ENCODE peak calls at places on chromosomes 7 and 10, in four cellular contexts. L is WTC11, D is GM12878, E is K562. P is an unnamed sample.

GRCh38 chr7:34109936-34110626 is 204.7 kb downstream of the BMPER start:
- DNase-seq in D (no peak), L (no peak), E (no peak), P (no peak)

GRCh38 chr10:64486149-64486548 is 964.9 kb downstream of the REEP3 start:
- DNase-seq in L (no peak), E (no peak), D (no peak), P (no peak)

GRCh38 chr7:2626498-2627117 is 5.2 kb upstream of the TTYH3 start:
- DNase-seq in E (no peak), L (no peak), D (no peak), P (peak; percentile 56)

GRCh38 chr7:27108390-27109127 is 6.1 kb upstream of the HOXA2 start:
- DNase-seq in L (peak; percentile 72), D (no peak), E (no peak), P (no peak)

GRCh38 chr7:100682228-100682741 is 8.7 kb downstream of the GNB2 start:
- DNase-seq in D (no peak), E (no peak), L (no peak), P (peak; percentile 49)

GRCh38 chr7:157490465-157490912 is 153.7 kb downstream of the DNAJB6 start:
- DNase-seq in D (peak; percentile 25), L (no peak), E (peak; percentile 62), P (no peak)

GRCh38 chr10:58653139-58653538 is 140.5 kb downstream of the BICC1 start:
- DNase-seq in E (no peak), L (no peak), D (no peak), P (no peak)

GRCh38 chr10:110399163-110400094 is 94.7 kb upstream of the SMNDC1 start:
- DNase-seq in D (no peak), L (no peak), E (no peak), P (no peak)

GRCh38 chr10:105262666-105263065 is 621.6 kb downstream of the SORCS3 start:
- DNase-seq in L (no peak), D (no peak), E (no peak), P (no peak)

GRCh38 chr7:37193087-37193774 is 255.4 kb downstream of the ELMO1 start:
- DNase-seq in D (no peak), E (no peak), L (no peak), P (no peak)

GRCh38 chr7:70833726-70834125 is 298.2 kb upstream of the GALNT17 start:
- DNase-seq in L (no peak), E (no peak), D (no peak), P (no peak)

GRCh38 chr7:157400171-157400860 is 63.5 kb downstream of the DNAJB6 start:
- DNase-seq in E (no peak), L (no peak), D (no peak), P (peak; percentile 36)

GRCh38 chr10:121886997-121887622 is 40.7 kb downstream of the ATE1 start:
- DNase-seq in D (no peak), L (peak; percentile 74), E (peak; percentile 39), P (peak; percentile 69)

GRCh38 chr7:93574269-93574645 is 267 bp downstream of the CALCR start:
- DNase-seq in E (no peak), L (no peak), D (no peak), P (peak; percentile 48)

GRCh38 chr10:113309791-113310190 is 243.1 kb upstream of the HABP2 start:
- DNase-seq in E (no peak), L (no peak), D (no peak), P (no peak)

GRCh38 chr7:5282464-5283316 is at the start of gene SLC29A4:
- DNase-seq in D (no peak), E (peak; percentile 73), L (no peak), P (peak; percentile 87)

GRCh38 chr10:32982911-32983310 is 24.9 kb upstream of the ITGB1 start:
- DNase-seq in E (no peak), D (no peak), L (no peak), P (no peak)

GRCh38 chr7:2633538-2634264 is 1.9 kb downstream of the TTYH3 start:
- DNase-seq in D (no peak), E (no peak), L (no peak), P (peak; percentile 65)

GRCh38 chr7:128845475-128845874 is 15.3 kb downstream of the FLNC start:
- DNase-seq in E (no peak), D (no peak), L (no peak), P (no peak)

GRCh38 chr7:129494041-129494440 is 8.3 kb upstream of the SMKR1 start:
- DNase-seq in E (no peak), D (peak; percentile 31), L (no peak), P (no peak)

GRCh38 chr7:46100521-46100920 is 179.4 kb upstream of the IGFBP3 start:
- DNase-seq in L (no peak), E (no peak), D (no peak), P (no peak)

GRCh38 chr7:37921340-37921805 is 933 bp downstream of the EPDR1 start:
- DNase-seq in E (peak; percentile 64), D (no peak), L (peak; percentile 44), P (peak; percentile 80)

GRCh38 chr7:67620216-67620933 is 623.7 kb downstream of the TYW1 start:
- DNase-seq in D (no peak), E (no peak), L (no peak), P (no peak)

GRCh38 chr7:22718911-22719420 is 8.0 kb upstream of the IL6 start:
- DNase-seq in D (no peak), E (no peak), L (no peak), P (no peak)

GRCh38 chr10:120735315-120735714 is 115.8 kb upstream of the WDR11 start:
- DNase-seq in E (no peak), L (no peak), D (no peak), P (no peak)

GRCh38 chr7:44305564-44306507 is 19.6 kb downstream of the CAMK2B start:
- DNase-seq in D (no peak), L (no peak), E (peak; percentile 6), P (no peak)

GRCh38 chr7:77940647-77941046 is 142.1 kb downstream of the PHTF2 start:
- DNase-seq in E (peak; percentile 29), D (no peak), L (no peak), P (peak; percentile 67)

GRCh38 chr7:15057272-15057671 is 154.7 kb upstream of the DGKB start:
- DNase-seq in E (no peak), D (no peak), L (no peak), P (no peak)

GRCh38 chr10:114987995-114988394 is 50.0 kb downstream of the TRUB1 start:
- DNase-seq in D (no peak), E (no peak), L (no peak), P (no peak)

GRCh38 chr7:46544396-46545008 is 623.4 kb upstream of the IGFBP3 start:
- DNase-seq in D (no peak), E (no peak), L (no peak), P (no peak)

GRCh38 chr10:30786131-30786530 is 156.6 kb upstream of the LYZL2 start:
- DNase-seq in D (no peak), E (no peak), L (no peak), P (no peak)

GRCh38 chr7:157903715-157904114 is 566.9 kb downstream of the DNAJB6 start:
- DNase-seq in L (no peak), D (no peak), E (no peak), P (no peak)

GRCh38 chr7:149188637-149189259 is 6.6 kb upstream of the ZNF282 start:
- DNase-seq in D (no peak), E (no peak), L (no peak), P (peak; percentile 48)

GRCh38 chr10:50992972-50993766 is 81.1 kb upstream of the PRKG1 start:
- DNase-seq in E (no peak), D (no peak), L (no peak), P (peak; percentile 7)

GRCh38 chr7:1508277-1508758 is 4.1 kb upstream of the INTS1 start:
- DNase-seq in L (no peak), E (no peak), D (no peak), P (no peak)

GRCh38 chr10:43040482-43041256 is 36.2 kb upstream of the RET start:
- DNase-seq in L (no peak), D (no peak), E (no peak), P (peak; percentile 20)

GRCh38 chr7:11830582-11831382 is 1.2 kb downstream of the THSD7A start:
- DNase-seq in L (no peak), D (no peak), E (no peak), P (peak; percentile 50)

GRCh38 chr10:77925795-77926565 is 575 bp downstream of the DLG5 start:
- DNase-seq in L (peak; percentile 67), E (no peak), D (no peak), P (peak; percentile 67)

GRCh38 chr7:142933092-142933475 is 462 bp downstream of the TRPV5 start:
- DNase-seq in E (no peak), D (no peak), L (no peak), P (no peak)

GRCh38 chr7:102024769-102025391 is 207.5 kb downstream of the CUX1 start:
- DNase-seq in L (no peak), D (no peak), E (no peak), P (no peak)
- TF ChIP-seq USF1 in L (no peak), D (no peak), E (no peak), P (no peak)

GRCh38 chr10:129800-130199 is 5.5 kb upstream of the ZMYND11 start:
- DNase-seq in D (no peak), E (no peak), L (no peak), P (no peak)

GRCh38 chr10:132961-133898 is 2.0 kb upstream of the ZMYND11 start:
- DNase-seq in E (no peak), D (no peak), L (no peak), P (no peak)

GRCh38 chr10:124874-125273 is 10.4 kb upstream of the ZMYND11 start:
- DNase-seq in E (no peak), D (no peak), L (no peak), P (no peak)

GRCh38 chr10:127612-128432 is 7.4 kb upstream of the ZMYND11 start:
- DNase-seq in L (no peak), D (peak; percentile 65), E (no peak), P (no peak)
- TF ChIP-seq USF1 in L (no peak), D (no peak), E (no peak), P (no peak)

GRCh38 chr7:73536479-73536878 is 14.4 kb upstream of the BAZ1B start:
- DNase-seq in D (no peak), E (peak; percentile 13), L (no peak), P (no peak)
- TF ChIP-seq USF1 in D (no peak), E (no peak), L (no peak), P (no peak)

DNA sequence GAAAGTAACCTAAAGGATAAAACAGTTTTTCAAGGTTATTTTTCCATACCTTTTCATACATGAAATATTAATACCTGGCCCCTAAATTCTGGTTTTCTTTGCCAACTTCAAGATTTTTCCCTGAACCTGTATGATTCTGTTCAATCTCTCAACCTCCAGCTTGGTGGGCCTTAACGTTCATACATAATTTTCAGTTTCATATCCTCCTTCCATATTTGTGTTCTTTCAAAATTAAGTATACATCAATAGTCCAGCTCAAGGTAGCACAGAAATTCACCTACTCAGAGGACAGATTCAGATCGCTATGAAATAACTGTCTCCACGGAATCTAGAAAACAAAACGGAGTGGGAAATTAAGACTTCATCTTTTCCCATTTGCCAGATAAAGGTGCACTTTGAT is 505.8 kb upstream of the GHITM start:
- DNase-seq in L (no peak), D (no peak), E (no peak), P (no peak)
- TF ChIP-seq USF1 in L (no peak), D (no peak), E (no peak), P (no peak)

GRCh38 chr10:13074562-13075451 is 25.2 kb upstream of the OPTN start:
- DNase-seq in E (peak; percentile 74), D (no peak), L (peak; percentile 79), P (peak; percentile 83)
- TF ChIP-seq USF1 in E (no peak), D (no peak), L (no peak), P (no peak)

P was measured in SK-N-SH.